ENCODE peak calls at places on chromosome 1, in ten cellular contexts. K is cardiac muscle cell, T is NCI-H1105 treated with DMSO at 0.1 percent for 48 hours, J is kidney epithelial cell, O is iPS-NIHi11, S is K562, F is left cardiac atrium, U is progenitor cell of endocrine pancreas, N is T-helper 9 cell, R is body of pancreas. G is an unnamed sample.

GRCh38 chr1:31785020-31785946 is 21.1 kb upstream of the ADGRB2 start:
- DNase-seq in T (no peak), F (no peak), J (no peak), U (no peak), N (no peak), R (no peak), K (no peak), O (no peak), S (no peak), G (no peak)

GRCh38 chr1:19456915-19457554 is 28.3 kb downstream of the CAPZB start:
- DNase-seq in K (no peak), N (no peak), F (no peak), S (no peak), T (no peak), O (no peak), R (no peak), J (no peak), U (no peak), G (no peak)

GRCh38 chr1:103106426-103107321 is 1.6 kb downstream of the COL11A1 start:
- DNase-seq in O (peak), J (no peak), R (peak), U (peak), S (no peak), K (peak), T (peak), N (no peak), F (no peak), G (no peak)

GRCh38 chr1:197526736-197527371 is 248.4 kb downstream of the DENND1B start:
- DNase-seq in N (no peak), K (peak), R (no peak), S (peak), U (no peak), F (no peak), O (no peak), J (no peak), T (peak), G (no peak)

GRCh38 chr1:38891753-38892152 is 10.4 kb upstream of the GJA9 start:
- DNase-seq in S (peak), N (no peak), T (no peak), J (no peak), O (peak), U (no peak), K (peak), F (no peak), R (no peak), G (no peak)

GRCh38 chr1:92992066-92992465 is 30.8 kb upstream of the DIPK1A start:
- DNase-seq in R (no peak), S (no peak), N (no peak), O (no peak), K (no peak), U (no peak), T (no peak), J (no peak), F (no peak), G (no peak)

GRCh38 chr1:59494145-59494824 is 197.4 kb downstream of the FGGY start:
- DNase-seq in S (no peak), N (no peak), O (no peak), K (no peak), T (no peak), R (no peak), J (no peak), F (no peak), U (no peak), G (no peak)

GRCh38 chr1:64679177-64679576 is 65.7 kb upstream of the RAVER2 start:
- DNase-seq in N (no peak), O (no peak), F (no peak), S (no peak), K (no peak), R (peak), J (no peak), T (no peak), U (no peak), G (no peak)

GRCh38 chr1:61486783-61487505 is 238.0 kb downstream of the TM2D1 start:
- DNase-seq in J (no peak), O (no peak), K (no peak), R (peak), N (no peak), S (no peak), T (no peak), F (no peak), U (no peak), G (no peak)

GRCh38 chr1:40769815-40770214 is 13.8 kb upstream of the KCNQ4 start:
- DNase-seq in S (no peak), J (no peak), R (no peak), O (no peak), K (no peak), N (no peak), F (no peak), T (no peak), U (no peak), G (no peak)

GRCh38 chr1:221845650-221846371 is 103.9 kb upstream of the DUSP10 start:
- DNase-seq in T (peak), O (no peak), F (peak), S (no peak), J (peak), N (no peak), U (peak), R (peak), K (no peak), G (no peak)

GRCh38 chr1:115555446-115555845 is 86.3 kb upstream of the VANGL1 start:
- DNase-seq in J (no peak), U (no peak), F (no peak), K (no peak), T (no peak), O (no peak), S (no peak), N (no peak), R (no peak), G (no peak)

GRCh38 chr1:42738678-42739226 is 1.3 kb downstream of the CLDN19 start:
- DNase-seq in O (no peak), F (no peak), U (no peak), J (no peak), K (no peak), N (no peak), R (no peak), S (no peak), T (no peak), G (no peak)

GRCh38 chr1:202107801-202108731 is 14.7 kb upstream of the GPR37L1 start:
- DNase-seq in S (peak), J (no peak), U (no peak), O (no peak), R (peak), T (peak), K (no peak), N (no peak), F (peak), G (no peak)

GRCh38 chr1:4668738-4669700 is 14.6 kb downstream of the AJAP1 start:
- DNase-seq in J (no peak), T (no peak), F (no peak), K (no peak), O (no peak), N (no peak), R (no peak), U (no peak), S (no peak), G (no peak)

GRCh38 chr1:117231748-117232373 is 21.1 kb upstream of the VTCN1 start:
- DNase-seq in F (no peak), K (peak), N (no peak), S (no peak), R (peak), T (no peak), J (no peak), U (no peak), O (no peak), G (no peak)

GRCh38 chr1:242522304-242522945 is 2.1 kb downstream of the PLD5 start:
- DNase-seq in K (no peak), S (no peak), U (no peak), J (no peak), F (no peak), T (no peak), O (no peak), R (no peak), N (no peak), G (no peak)

GRCh38 chr1:36911631-36912364 is 122.5 kb downstream of the GRIK3 start:
- DNase-seq in J (no peak), S (no peak), F (no peak), T (no peak), O (no peak), U (no peak), K (no peak), N (no peak), R (no peak), G (no peak)

GRCh38 chr1:174874337-174875053 is 125.3 kb upstream of the CACYBP start:
- DNase-seq in K (no peak), T (peak), F (no peak), O (peak), J (no peak), R (peak), N (no peak), S (no peak), U (no peak), G (no peak)

GRCh38 chr1:223059526-223059925 is 83.5 kb downstream of the TLR5 start:
- DNase-seq in J (no peak), T (no peak), F (no peak), S (no peak), R (no peak), O (no peak), K (no peak), N (no peak), U (no peak), G (no peak)

GRCh38 chr1:53608071-53608470 is 130.9 kb downstream of the GLIS1 start:
- DNase-seq in O (no peak), J (no peak), U (no peak), F (no peak), K (no peak), S (no peak), T (no peak), R (no peak), N (no peak), G (no peak)

GRCh38 chr1:95990033-95990432 is 731.6 kb upstream of the PTBP2 start:
- DNase-seq in U (no peak), F (no peak), R (no peak), K (no peak), O (no peak), J (no peak), T (no peak), N (no peak), S (no peak), G (no peak)

GRCh38 chr1:57340361-57341192 is 83.3 kb downstream of the DAB1 start:
- DNase-seq in N (no peak), U (no peak), K (peak), F (no peak), T (peak), O (no peak), S (no peak), R (no peak), J (no peak), G (peak)

GRCh38 chr1:67713071-67713806 is 28.2 kb downstream of the GADD45A start:
- DNase-seq in K (no peak), J (peak), N (no peak), R (peak), S (no peak), O (peak), F (peak), T (peak), U (no peak), G (no peak)